ENCODE peak calls at places on chromosomes 12 and 14, in eight cellular contexts. A is H7, O is non-pigmented ciliary epithelial cell, D is AG09309, Q is NCI-H1105 treated with DMSO at 0.1 percent for 48 hours, J is IMR-90, I is Calu3, X is neural crest cell. E is an unnamed sample.

GRCh38 chr12:100987552-100988277 is 193.1 kb downstream of the ANO4 start:
- DNase-seq in I (peak; percentile 72), X (peak; percentile 8), D (no peak), J (peak; percentile 70), A (peak; percentile 54), O (no peak), Q (no peak), E (no peak)

GRCh38 chr12:97309921-97310320 is 152.7 kb upstream of the RMST start:
- DNase-seq in A (no peak), X (no peak), D (no peak), I (no peak), O (no peak), Q (no peak), J (no peak), E (no peak)

GRCh38 chr12:124667671-124668337 is 100.4 kb upstream of the NCOR2 start:
- DNase-seq in J (no peak), X (no peak), Q (no peak), D (no peak), A (no peak), O (no peak), I (no peak), E (no peak)

GRCh38 chr12:76690916-76691700 is 72.8 kb upstream of the ZDHHC17 start:
- DNase-seq in A (no peak), I (no peak), Q (no peak), O (no peak), X (no peak), J (no peak), D (no peak), E (no peak)

GRCh38 chr14:64303471-64303917 is 9.3 kb upstream of the ESR2 start:
- DNase-seq in J (peak; percentile 68), A (peak; percentile 90), D (peak; percentile 16), O (no peak), X (no peak), I (no peak), Q (peak; percentile 85), E (no peak)

GRCh38 chr14:92516966-92517350 is 3.4 kb downstream of the RIN3 start:
- DNase-seq in O (no peak), A (no peak), I (no peak), X (no peak), Q (no peak), J (no peak), D (no peak), E (no peak)

GRCh38 chr14:80475074-80475473 is 263.8 kb upstream of the DIO2 start:
- DNase-seq in Q (no peak), D (peak; percentile 14), A (no peak), O (no peak), I (no peak), J (peak; percentile 82), X (no peak), E (no peak)

GRCh38 chr12:116594325-116595038 is 35.3 kb downstream of the MAP1LC3B2 start:
- DNase-seq in O (no peak), D (no peak), Q (no peak), A (no peak), J (no peak), I (no peak), X (no peak), E (no peak)

GRCh38 chr12:96034631-96035282 is 630 bp downstream of the LTA4H start:
- DNase-seq in Q (peak; percentile 58), J (peak; percentile 37), D (no peak), A (peak; percentile 40), O (no peak), X (peak; percentile 9), I (peak; percentile 29), E (no peak)

E was measured in chondrocyte.